ENCODE peak calls at places on chromosomes 13 and 19, in five cellular contexts. Z is HCT116, J is K562, Y is GM12878, R is H1. C is an unnamed sample.

GRCh38 chr19:2607712-2608601 is 94.5 kb downstream of the GNG7 start:
- DNase-seq in Z (no peak), J (no peak), Y (peak; percentile 94), R (no peak), C (no peak)

GRCh38 chr19:7874080-7874856 is at the start of gene PRR36:
- DNase-seq in Z (no peak), J (no peak), Y (no peak), R (no peak), C (peak; percentile 58)

GRCh38 chr13:49060698-49061387 is 85.1 kb downstream of the FNDC3A start:
- DNase-seq in Z (no peak), J (no peak), Y (no peak), R (no peak), C (no peak)

GRCh38 chr19:29836409-29836825 is 24.6 kb downstream of the CCNE1 start:
- DNase-seq in Z (no peak), J (no peak), Y (peak; percentile 86), R (no peak), C (no peak)

GRCh38 chr19:35340431-35340830 is 7.3 kb upstream of the FFAR1 start:
- DNase-seq in Z (no peak), J (no peak), Y (no peak), R (no peak), C (no peak)

GRCh38 chr19:10988921-10989320 is 28.1 kb downstream of the SMARCA4 start:
- DNase-seq in Z (no peak), J (no peak), Y (no peak), R (no peak), C (no peak)

GRCh38 chr13:27578121-27579030 is 42.0 kb downstream of the LNX2 start:
- DNase-seq in Z (no peak), J (no peak), Y (no peak), R (no peak), C (no peak)

GRCh38 chr19:29587518-29587986 is 18.5 kb upstream of the POP4 start:
- DNase-seq in Z (no peak), J (no peak), Y (peak; percentile 76), R (no peak), C (no peak)

GRCh38 chr19:53374743-53375142 is 9.2 kb downstream of the ZNF525 start:
- DNase-seq in Z (no peak), J (no peak), Y (no peak), R (no peak), C (no peak)

GRCh38 chr13:48575014-48575413 is 42.1 kb upstream of the RCBTB2 start:
- DNase-seq in Z (no peak), J (no peak), Y (no peak), R (no peak), C (no peak)

GRCh38 chr19:41088151-41088550 is at the start of gene CYP2A13:
- DNase-seq in Z (no peak), J (no peak), Y (no peak), R (no peak), C (no peak)

GRCh38 chr19:57888107-57888493 is 737 bp downstream of the ZNF814 start:
- DNase-seq in Z (no peak), J (no peak), Y (no peak), R (no peak), C (no peak)

GRCh38 chr13:30422056-30422914 is at the start of gene UBE2L5:
- DNase-seq in Z (peak; percentile 63), J (peak; percentile 65), Y (no peak), R (no peak), C (peak; percentile 23)

GRCh38 chr13:29428310-29428991 is 167.0 kb downstream of the SLC7A1 start:
- DNase-seq in Z (peak; percentile 6), J (peak; percentile 11), Y (no peak), R (peak; percentile 25), C (no peak)

GRCh38 chr13:41403983-41404382 is 53.4 kb upstream of the RGCC start:
- DNase-seq in Z (no peak), J (no peak), Y (no peak), R (no peak), C (no peak)

GRCh38 chr13:113029487-113030258 is 60.7 kb downstream of the MCF2L start:
- DNase-seq in Z (no peak), J (peak; percentile 61), Y (no peak), R (no peak), C (peak; percentile 25)
- TF ChIP-seq SIN3A in Z (no peak), J (no peak), Y (no peak), R (no peak), C (no peak)

DNA sequence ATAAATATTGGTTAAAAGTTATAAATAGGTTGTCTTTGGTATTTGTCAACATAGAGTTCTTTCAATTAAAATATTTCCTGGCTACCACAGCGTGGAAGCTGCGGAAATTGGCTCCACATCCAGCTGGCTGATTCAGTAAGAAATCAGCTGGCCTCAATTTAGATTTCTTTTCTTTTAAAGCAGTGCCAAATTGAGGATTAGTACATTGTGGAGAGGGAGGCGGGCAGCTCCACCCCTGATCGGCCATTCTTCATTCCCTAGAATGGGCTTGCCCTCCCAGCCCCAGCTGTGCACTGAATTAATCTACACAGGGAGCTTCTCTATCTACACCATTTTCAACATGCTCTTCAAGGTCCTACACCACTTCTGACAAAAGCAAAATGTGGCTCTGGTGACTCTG is 624.8 kb downstream of the DACH1 start:
- DNase-seq in Z (no peak), J (no peak), Y (no peak), R (no peak), C (no peak)
- TF ChIP-seq ZNF274 in Z (no peak), J (no peak), Y (no peak), R (no peak), C (no peak)

GRCh38 chr13:100210966-100211710 is 122.2 kb downstream of the PCCA start:
- DNase-seq in Z (no peak), J (no peak), Y (no peak), R (no peak), C (no peak)

GRCh38 chr13:100209857-100210580 is 121.1 kb downstream of the PCCA start:
- DNase-seq in Z (peak; percentile 23), J (no peak), Y (no peak), R (no peak), C (no peak)

GRCh38 chr13:100214886-100215285 is 126.0 kb downstream of the PCCA start:
- DNase-seq in Z (no peak), J (no peak), Y (no peak), R (no peak), C (no peak)

GRCh38 chr13:100213576-100213975 is 124.7 kb downstream of the PCCA start:
- DNase-seq in Z (no peak), J (no peak), Y (no peak), R (no peak), C (no peak)

GRCh38 chr13:100212904-100213538 is 124.1 kb downstream of the PCCA start:
- DNase-seq in Z (no peak), J (no peak), Y (no peak), R (no peak), C (no peak)
- TF ChIP-seq SIN3A in Z (no peak), J (no peak), Y (no peak), R (no peak), C (no peak)

DNA sequence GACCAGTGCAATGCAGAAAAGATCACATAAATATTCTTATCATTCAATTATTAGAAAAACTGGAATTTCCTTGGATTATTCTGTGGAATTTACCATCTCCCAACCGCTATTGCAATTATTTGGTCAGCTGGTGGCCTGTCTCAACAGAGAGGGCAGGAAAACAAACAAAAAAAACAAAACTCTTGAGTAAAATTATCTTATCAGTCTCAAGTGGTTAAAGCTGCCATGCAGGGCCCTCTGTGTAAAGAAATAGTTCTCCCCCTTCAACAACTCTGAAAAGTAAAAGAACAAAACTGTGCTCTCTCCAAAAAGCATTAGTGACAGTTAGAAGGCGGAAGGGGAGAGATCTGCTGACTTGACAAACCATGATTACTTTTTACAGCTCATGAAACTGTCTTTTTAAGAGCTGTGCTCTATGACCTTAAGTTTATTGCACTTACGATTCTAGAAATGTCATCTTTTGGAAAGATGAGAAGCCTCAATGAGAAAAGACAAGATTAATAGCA is 152.3 kb downstream of the DLEU7 start:
- DNase-seq in Z (no peak), J (no peak), Y (no peak), R (no peak), C (no peak)
- TF ChIP-seq ZNF274 in Z (no peak), J (no peak), Y (no peak), R (no peak), C (no peak)

DNA sequence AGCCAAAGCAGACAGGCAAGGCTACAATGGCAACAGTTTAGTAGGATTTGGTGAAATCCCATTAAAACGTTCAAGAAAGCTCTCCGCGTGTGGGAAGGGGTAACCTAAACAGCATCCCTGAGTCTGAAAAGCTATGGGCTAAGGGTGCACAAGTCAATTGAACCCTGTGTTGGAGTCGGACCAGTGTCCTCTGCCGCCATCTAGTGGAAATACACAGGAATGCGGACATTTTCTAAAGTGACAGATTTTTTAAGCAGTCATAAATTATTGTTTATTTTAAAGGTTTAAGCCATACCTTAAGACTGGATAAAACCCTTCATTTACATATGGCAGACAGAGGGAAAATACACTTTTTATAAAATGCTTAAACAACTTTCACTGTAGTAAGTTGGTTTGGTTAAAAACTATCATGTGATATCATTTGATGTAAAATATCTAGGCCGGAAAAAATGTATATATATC is 26.5 kb upstream of the LSM14A start:
- DNase-seq in Z (peak; percentile 33), J (peak; percentile 66), Y (no peak), R (no peak), C (peak; percentile 46)
- TF ChIP-seq SIN3A in Z (no peak), J (no peak), Y (no peak), R (no peak), C (no peak)

DNA sequence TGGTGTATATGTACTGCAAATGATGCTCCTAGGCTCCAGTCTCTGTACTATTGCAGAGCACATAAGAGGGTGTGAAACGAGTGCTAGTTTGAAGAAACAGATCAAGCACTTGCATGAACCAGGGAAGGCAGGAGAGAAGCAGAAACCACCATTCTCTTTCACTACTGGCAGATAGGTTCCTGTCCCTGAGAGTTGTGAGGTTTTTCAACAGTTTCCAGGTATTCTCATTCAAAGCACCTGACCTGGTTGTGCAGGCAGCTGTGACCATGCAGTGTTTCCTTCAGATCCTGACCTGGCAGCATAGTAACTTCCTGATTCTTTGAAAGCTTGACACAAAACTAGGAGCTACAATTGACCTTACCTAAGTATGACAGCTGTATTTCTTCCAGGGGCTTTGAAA is 164.9 kb downstream of the UFM1 start:
- DNase-seq in Z (no peak), J (no peak), Y (no peak), R (no peak), C (no peak)
- TF ChIP-seq ZNF274 in Z (no peak), J (no peak), Y (no peak), R (no peak), C (no peak)

GRCh38 chr19:50321831-50322230 is 7.3 kb downstream of the KCNC3 start:
- DNase-seq in Z (no peak), J (no peak), Y (no peak), R (no peak), C (no peak)

GRCh38 chr19:50324331-50324730 is 4.8 kb downstream of the KCNC3 start:
- DNase-seq in Z (no peak), J (no peak), Y (no peak), R (no peak), C (no peak)

GRCh38 chr19:50323782-50324133 is 5.4 kb downstream of the KCNC3 start:
- DNase-seq in Z (no peak), J (no peak), Y (no peak), R (no peak), C (no peak)

GRCh38 chr19:50322234-50322633 is 6.9 kb downstream of the KCNC3 start:
- DNase-seq in Z (no peak), J (no peak), Y (no peak), R (no peak), C (no peak)

GRCh38 chr19:50322931-50323781 is 6.0 kb downstream of the KCNC3 start:
- DNase-seq in Z (no peak), J (no peak), Y (no peak), R (no peak), C (no peak)
- TF ChIP-seq SIN3A in Z (no peak), J (no peak), Y (no peak), R (no peak), C (no peak)